ENCODE peak calls at places on chromosomes 7 and 10, in four cellular contexts. One of them, this sample, is unnamed.

GRCh38 chr10:130040817-130041330 is 69.8 kb downstream of the C10orf143 start:
- DNase-seq in stomach: no peak
- DNase-seq in transverse colon: no peak
- DNase-seq in spleen: peak; percentile 28
- DNase-seq in this sample: peak; percentile 61

GRCh38 chr7:105806592-105807266 is 69.7 kb downstream of the ATXN7L1 start:
- DNase-seq in stomach: peak; percentile 35
- DNase-seq in transverse colon: peak; percentile 24
- DNase-seq in spleen: no peak
- DNase-seq in this sample: no peak

GRCh38 chr7:95026018-95026417 is 118.6 kb downstream of the PPP1R9A start:
- DNase-seq in stomach: no peak
- DNase-seq in transverse colon: no peak
- DNase-seq in spleen: no peak
- DNase-seq in this sample: no peak

GRCh38 chr10:132972986-132973902 is 30.9 kb upstream of the CFAP46 start:
- DNase-seq in transverse colon: no peak
- DNase-seq in stomach: no peak
- DNase-seq in spleen: peak; percentile 58
- DNase-seq in this sample: peak; percentile 50

GRCh38 chr7:77658928-77659327 is 37.3 kb upstream of the RSBN1L start:
- DNase-seq in transverse colon: no peak
- DNase-seq in stomach: no peak
- DNase-seq in spleen: no peak
- DNase-seq in this sample: peak; percentile 24

GRCh38 chr7:82678716-82679115 is 235.1 kb upstream of the CACNA2D1 start:
- DNase-seq in spleen: no peak
- DNase-seq in stomach: no peak
- DNase-seq in transverse colon: no peak
- DNase-seq in this sample: no peak

GRCh38 chr10:98367626-98368451 is 47.1 kb downstream of the PYROXD2 start:
- DNase-seq in stomach: no peak
- DNase-seq in transverse colon: no peak
- DNase-seq in spleen: no peak
- DNase-seq in this sample: no peak

GRCh38 chr10:23110722-23111660 is 15.6 kb downstream of the MSRB2 start:
- DNase-seq in spleen: peak; percentile 66
- DNase-seq in stomach: no peak
- DNase-seq in transverse colon: no peak
- DNase-seq in this sample: no peak

GRCh38 chr7:104979167-104979841 is 34.7 kb upstream of the KMT2E start:
- DNase-seq in stomach: no peak
- DNase-seq in spleen: no peak
- DNase-seq in transverse colon: no peak
- DNase-seq in this sample: no peak

GRCh38 chr7:100673942-100674431 is 447 bp downstream of the GNB2 start:
- DNase-seq in transverse colon: peak; percentile 58
- DNase-seq in stomach: no peak
- DNase-seq in spleen: peak; percentile 92
- DNase-seq in this sample: peak; percentile 86

GRCh38 chr7:84176716-84177115 is 17.9 kb downstream of the SEMA3A start:
- DNase-seq in spleen: no peak
- DNase-seq in transverse colon: no peak
- DNase-seq in stomach: no peak
- DNase-seq in this sample: no peak

GRCh38 chr7:32062150-32062549 is 8.1 kb downstream of the PDE1C start:
- DNase-seq in stomach: peak; percentile 66
- DNase-seq in transverse colon: peak; percentile 51
- DNase-seq in spleen: no peak
- DNase-seq in this sample: peak; percentile 66

GRCh38 chr10:71266918-71267442 is 52.1 kb upstream of the SLC29A3 start:
- DNase-seq in stomach: no peak
- DNase-seq in spleen: no peak
- DNase-seq in transverse colon: no peak
- DNase-seq in this sample: no peak

GRCh38 chr10:106973301-106973700 is 191.2 kb downstream of the SORCS1 start:
- DNase-seq in spleen: no peak
- DNase-seq in stomach: no peak
- DNase-seq in transverse colon: no peak
- DNase-seq in this sample: no peak

GRCh38 chr10:104085801-104086400 is at the start of gene COL17A1:
- DNase-seq in transverse colon: peak; percentile 32
- DNase-seq in stomach: no peak
- DNase-seq in spleen: no peak
- DNase-seq in this sample: no peak

GRCh38 chr7:1311406-1312097 is 78.9 kb downstream of the UNCX start:
- DNase-seq in transverse colon: no peak
- DNase-seq in spleen: no peak
- DNase-seq in stomach: no peak
- DNase-seq in this sample: no peak

GRCh38 chr10:65396997-65397396 is 1528.8 kb upstream of the LRRTM3 start:
- DNase-seq in transverse colon: no peak
- DNase-seq in spleen: no peak
- DNase-seq in stomach: no peak
- DNase-seq in this sample: no peak

GRCh38 chr7:73980206-73980605 is 47.8 kb upstream of the ELN start:
- DNase-seq in transverse colon: peak; percentile 5
- DNase-seq in stomach: no peak
- DNase-seq in spleen: peak; percentile 6
- DNase-seq in this sample: no peak

GRCh38 chr7:133797818-133798485 is 329.2 kb upstream of the LRGUK start:
- DNase-seq in transverse colon: no peak
- DNase-seq in stomach: no peak
- DNase-seq in spleen: no peak
- DNase-seq in this sample: no peak

GRCh38 chr7:105875505-105875904 is 894 bp downstream of the ATXN7L1 start:
- DNase-seq in stomach: no peak
- DNase-seq in transverse colon: no peak
- DNase-seq in spleen: no peak
- DNase-seq in this sample: no peak

GRCh38 chr7:80537091-80537490 is 25.2 kb upstream of the GNAT3 start:
- DNase-seq in spleen: no peak
- DNase-seq in transverse colon: no peak
- DNase-seq in stomach: no peak
- DNase-seq in this sample: no peak

GRCh38 chr10:29131952-29132820 is 156.7 kb upstream of the LYZL1 start:
- DNase-seq in spleen: no peak
- DNase-seq in stomach: no peak
- DNase-seq in transverse colon: no peak
- DNase-seq in this sample: no peak

GRCh38 chr7:147525295-147525694 is 1065.3 kb upstream of the C7orf33 start:
- DNase-seq in transverse colon: no peak
- DNase-seq in spleen: no peak
- DNase-seq in stomach: no peak
- DNase-seq in this sample: no peak

GRCh38 chr7:104805449-104806317 is 208.3 kb upstream of the KMT2E start:
- DNase-seq in spleen: no peak
- DNase-seq in stomach: no peak
- DNase-seq in transverse colon: no peak
- DNase-seq in this sample: no peak

GRCh38 chr10:47370878-47371277 is 13.2 kb downstream of the ZNF488 start:
- DNase-seq in transverse colon: no peak
- DNase-seq in stomach: peak; percentile 10
- DNase-seq in spleen: peak; percentile 49
- DNase-seq in this sample: no peak

GRCh38 chr7:23687011-23687410 is 7.0 kb downstream of the FAM221A start:
- DNase-seq in spleen: no peak
- DNase-seq in stomach: peak; percentile 79
- DNase-seq in transverse colon: no peak
- DNase-seq in this sample: no peak

GRCh38 chr7:34848670-34849069 is 188.6 kb downstream of the DPY19L1 start:
- DNase-seq in transverse colon: no peak
- DNase-seq in stomach: no peak
- DNase-seq in spleen: no peak
- DNase-seq in this sample: no peak

GRCh38 chr10:129825772-129826171 is 138.3 kb downstream of the EBF3 start:
- DNase-seq in spleen: no peak
- DNase-seq in stomach: no peak
- DNase-seq in transverse colon: no peak
- DNase-seq in this sample: no peak

GRCh38 chr7:97845622-97846203 is 26.5 kb downstream of the ASNS start:
- DNase-seq in spleen: no peak
- DNase-seq in transverse colon: no peak
- DNase-seq in stomach: no peak
- DNase-seq in this sample: no peak

GRCh38 chr7:1027285-1028043 is 16.9 kb upstream of the GPR146 start:
- DNase-seq in spleen: peak; percentile 86
- DNase-seq in stomach: no peak
- DNase-seq in transverse colon: no peak
- DNase-seq in this sample: no peak

GRCh38 chr10:114507449-114507848 is 103.1 kb upstream of the AFAP1L2 start:
- DNase-seq in stomach: peak; percentile 98
- DNase-seq in spleen: no peak
- DNase-seq in transverse colon: peak; percentile 93
- DNase-seq in this sample: no peak

GRCh38 chr7:133957860-133958259 is 169.3 kb upstream of the LRGUK start:
- DNase-seq in spleen: no peak
- DNase-seq in stomach: no peak
- DNase-seq in transverse colon: no peak
- DNase-seq in this sample: no peak

GRCh38 chr7:159031750-159032149 is 112.9 kb downstream of the VIPR2 start:
- DNase-seq in spleen: peak; percentile 43
- DNase-seq in stomach: no peak
- DNase-seq in transverse colon: peak; percentile 6
- DNase-seq in this sample: no peak

GRCh38 chr7:140326116-140326928 is 72.0 kb downstream of the SLC37A3 start:
- DNase-seq in stomach: peak; percentile 74
- DNase-seq in transverse colon: peak; percentile 84
- DNase-seq in spleen: peak; percentile 80
- DNase-seq in this sample: peak; percentile 87

GRCh38 chr10:56771343-56771742 is 410.3 kb upstream of the ZWINT start:
- DNase-seq in spleen: no peak
- DNase-seq in stomach: no peak
- DNase-seq in transverse colon: no peak
- DNase-seq in this sample: no peak

GRCh38 chr7:140082770-140083169 is 20.0 kb upstream of the PARP12 start:
- DNase-seq in stomach: no peak
- DNase-seq in spleen: no peak
- DNase-seq in transverse colon: no peak
- DNase-seq in this sample: no peak

GRCh38 chr7:92534572-92534971 is 6.0 kb downstream of the RBM48 start:
- DNase-seq in stomach: no peak
- DNase-seq in transverse colon: no peak
- DNase-seq in spleen: no peak
- DNase-seq in this sample: no peak

GRCh38 chr7:27970350-27970749 is 210.2 kb downstream of the JAZF1 start:
- DNase-seq in transverse colon: no peak
- DNase-seq in stomach: no peak
- DNase-seq in spleen: no peak
- DNase-seq in this sample: no peak

GRCh38 chr7:27973625-27974024 is 207.0 kb downstream of the JAZF1 start:
- DNase-seq in spleen: no peak
- DNase-seq in transverse colon: no peak
- DNase-seq in stomach: no peak
- DNase-seq in this sample: no peak

GRCh38 chr7:27976531-27976930 is 204.1 kb downstream of the JAZF1 start:
- DNase-seq in stomach: no peak
- DNase-seq in transverse colon: no peak
- DNase-seq in spleen: no peak
- DNase-seq in this sample: no peak

GRCh38 chr7:27971171-27971570 is 209.4 kb downstream of the JAZF1 start:
- DNase-seq in stomach: no peak
- DNase-seq in transverse colon: no peak
- DNase-seq in spleen: no peak
- DNase-seq in this sample: no peak

GRCh38 chr7:27972272-27972671 is 208.3 kb downstream of the JAZF1 start:
- DNase-seq in stomach: no peak
- DNase-seq in transverse colon: no peak
- DNase-seq in spleen: no peak
- DNase-seq in this sample: no peak
- H3K4me3 ChIP-seq in stomach: no peak overlapping the region
- H3K4me3 ChIP-seq in transverse colon: no peak overlapping the region
- H3K4me3 ChIP-seq in spleen: no peak overlapping the region
- H3K4me3 ChIP-seq in this sample: no peak overlapping the region

GRCh38 chr7:40827217-40828085 is 692.6 kb downstream of the SUGCT start:
- DNase-seq in spleen: no peak
- DNase-seq in stomach: no peak
- DNase-seq in transverse colon: no peak
- DNase-seq in this sample: no peak
- TF ChIP-seq POLR2AphosphoS5 in spleen: no peak
- TF ChIP-seq POLR2AphosphoS5 in stomach: no peak
- TF ChIP-seq POLR2AphosphoS5 in transverse colon: no peak
- TF ChIP-seq POLR2AphosphoS5 in this sample: no peak

GRCh38 chr10:84196083-84196482 is 1.7 kb downstream of the CDHR1 start:
- DNase-seq in spleen: no peak
- DNase-seq in transverse colon: peak; percentile 76
- DNase-seq in stomach: no peak
- DNase-seq in this sample: peak; percentile 9

GRCh38 chr10:84195044-84195830 is 900 bp downstream of the CDHR1 start:
- DNase-seq in spleen: peak; percentile 80
- DNase-seq in stomach: no peak
- DNase-seq in transverse colon: peak; percentile 19
- DNase-seq in this sample: peak; percentile 38

GRCh38 chr10:84193846-84194423 is 402 bp upstream of the CDHR1 start:
- DNase-seq in spleen: peak; percentile 54
- DNase-seq in transverse colon: peak; percentile 5
- DNase-seq in stomach: no peak
- DNase-seq in this sample: peak; percentile 33

GRCh38 chr10:84193327-84193726 is 1.0 kb upstream of the CDHR1 start:
- DNase-seq in spleen: peak; percentile 51
- DNase-seq in stomach: no peak
- DNase-seq in transverse colon: no peak
- DNase-seq in this sample: peak; percentile 36

GRCh38 chr10:84194424-84195043 is at the start of gene CDHR1:
- DNase-seq in spleen: peak; percentile 88
- DNase-seq in transverse colon: peak; percentile 72
- DNase-seq in stomach: no peak
- DNase-seq in this sample: peak; percentile 60
- H3K4me3 ChIP-seq in spleen: peak within 1 kb of the TSS; percentile 17
- H3K4me3 ChIP-seq in transverse colon: peak within 1 kb of the TSS; percentile 38
- H3K4me3 ChIP-seq in stomach: peak within 1 kb of the TSS; percentile 53
- H3K4me3 ChIP-seq in this sample: peak within 1 kb of the TSS; percentile 57

GRCh38 chr10:63115732-63116383 is 17.3 kb upstream of the NRBF2 start:
- DNase-seq in transverse colon: peak; percentile 46
- DNase-seq in spleen: no peak
- DNase-seq in stomach: peak; percentile 32
- DNase-seq in this sample: peak; percentile 94
- TF ChIP-seq POLR2AphosphoS5 in transverse colon: peak; percentile 31
- TF ChIP-seq POLR2AphosphoS5 in spleen: no peak
- TF ChIP-seq POLR2AphosphoS5 in stomach: peak; percentile 37
- TF ChIP-seq POLR2AphosphoS5 in this sample: peak; percentile 59